ENCODE peak calls at places on chromosomes 16 and 17, in six cellular contexts. One of them, this sample, is unnamed.

GRCh38 chr16:3879258-3879886 is 1.1 kb downstream of the CREBBP start:
- DNase-seq in A549: no peak
- DNase-seq in thoracic aorta: no peak
- DNase-seq in astrocyte: no peak
- DNase-seq in cardiac muscle cell: peak; percentile 64
- DNase-seq in gastrocnemius medialis: no peak
- DNase-seq in this sample: peak; percentile 13

GRCh38 chr17:19003966-19004600 is 481 bp downstream of the FAM83G start:
- DNase-seq in A549: peak; percentile 75
- DNase-seq in thoracic aorta: no peak
- DNase-seq in astrocyte: peak; percentile 31
- DNase-seq in cardiac muscle cell: peak; percentile 18
- DNase-seq in gastrocnemius medialis: no peak
- DNase-seq in this sample: no peak

GRCh38 chr16:54136276-54136625 is 150.3 kb downstream of the IRX3 start:
- DNase-seq in A549: no peak
- DNase-seq in thoracic aorta: no peak
- DNase-seq in astrocyte: peak; percentile 60
- DNase-seq in cardiac muscle cell: no peak
- DNase-seq in gastrocnemius medialis: no peak
- DNase-seq in this sample: peak; percentile 75

GRCh38 chr17:17324616-17325015 is 21.4 kb downstream of the NT5M start:
- DNase-seq in A549: no peak
- DNase-seq in thoracic aorta: no peak
- DNase-seq in astrocyte: no peak
- DNase-seq in cardiac muscle cell: no peak
- DNase-seq in gastrocnemius medialis: no peak
- DNase-seq in this sample: no peak

GRCh38 chr16:13429411-13429810 is 490.5 kb upstream of the ERCC4 start:
- DNase-seq in A549: no peak
- DNase-seq in thoracic aorta: no peak
- DNase-seq in astrocyte: peak; percentile 3
- DNase-seq in cardiac muscle cell: no peak
- DNase-seq in gastrocnemius medialis: no peak
- DNase-seq in this sample: no peak

GRCh38 chr17:4003501-4004421 is 39.5 kb upstream of the ATP2A3 start:
- DNase-seq in A549: no peak
- DNase-seq in thoracic aorta: no peak
- DNase-seq in astrocyte: peak; percentile 7
- DNase-seq in cardiac muscle cell: no peak
- DNase-seq in gastrocnemius medialis: no peak
- DNase-seq in this sample: no peak

GRCh38 chr16:55043499-55043898 is 112.8 kb downstream of the IRX5 start:
- DNase-seq in A549: no peak
- DNase-seq in thoracic aorta: no peak
- DNase-seq in astrocyte: no peak
- DNase-seq in cardiac muscle cell: no peak
- DNase-seq in gastrocnemius medialis: no peak
- DNase-seq in this sample: no peak

GRCh38 chr17:44066204-44066930 is at the start of gene LSM12:
- DNase-seq in A549: peak; percentile 95
- DNase-seq in thoracic aorta: peak; percentile 56
- DNase-seq in astrocyte: peak; percentile 66
- DNase-seq in cardiac muscle cell: peak; percentile 93
- DNase-seq in gastrocnemius medialis: peak; percentile 80
- DNase-seq in this sample: peak; percentile 97

GRCh38 chr16:19753815-19754643 is 36.0 kb downstream of the IQCK start:
- DNase-seq in A549: peak; percentile 15
- DNase-seq in thoracic aorta: no peak
- DNase-seq in astrocyte: peak; percentile 92
- DNase-seq in cardiac muscle cell: no peak
- DNase-seq in gastrocnemius medialis: no peak
- DNase-seq in this sample: no peak

GRCh38 chr17:75740215-75740614 is 19.0 kb downstream of the ITGB4 start:
- DNase-seq in A549: no peak
- DNase-seq in thoracic aorta: no peak
- DNase-seq in astrocyte: no peak
- DNase-seq in cardiac muscle cell: no peak
- DNase-seq in gastrocnemius medialis: no peak
- DNase-seq in this sample: no peak

GRCh38 chr17:46876353-46876887 is 25.0 kb downstream of the WNT9B start:
- DNase-seq in A549: no peak
- DNase-seq in thoracic aorta: no peak
- DNase-seq in astrocyte: no peak
- DNase-seq in cardiac muscle cell: no peak
- DNase-seq in gastrocnemius medialis: no peak
- DNase-seq in this sample: peak; percentile 66

GRCh38 chr17:77011173-77012011 is 129.4 kb upstream of the SEC14L1 start:
- DNase-seq in A549: no peak
- DNase-seq in thoracic aorta: no peak
- DNase-seq in astrocyte: no peak
- DNase-seq in cardiac muscle cell: peak; percentile 58
- DNase-seq in gastrocnemius medialis: no peak
- DNase-seq in this sample: peak; percentile 71

GRCh38 chr16:1022466-1022865 is 40.9 kb downstream of the SOX8 start:
- DNase-seq in A549: no peak
- DNase-seq in thoracic aorta: no peak
- DNase-seq in astrocyte: no peak
- DNase-seq in cardiac muscle cell: no peak
- DNase-seq in gastrocnemius medialis: no peak
- DNase-seq in this sample: no peak

GRCh38 chr16:84312783-84313382 is 18.2 kb downstream of the WFDC1 start:
- DNase-seq in A549: no peak
- DNase-seq in thoracic aorta: no peak
- DNase-seq in astrocyte: no peak
- DNase-seq in cardiac muscle cell: peak; percentile 21
- DNase-seq in gastrocnemius medialis: no peak
- DNase-seq in this sample: no peak

GRCh38 chr17:43673516-43674323 is 12.0 kb upstream of the MEOX1 start:
- DNase-seq in A549: peak; percentile 82
- DNase-seq in thoracic aorta: peak; percentile 35
- DNase-seq in astrocyte: peak; percentile 22
- DNase-seq in cardiac muscle cell: peak; percentile 72
- DNase-seq in gastrocnemius medialis: peak; percentile 51
- DNase-seq in this sample: peak; percentile 86

GRCh38 chr16:89072216-89073130 is 21.2 kb upstream of the ACSF3 start:
- DNase-seq in A549: no peak
- DNase-seq in thoracic aorta: no peak
- DNase-seq in astrocyte: no peak
- DNase-seq in cardiac muscle cell: peak; percentile 55
- DNase-seq in gastrocnemius medialis: no peak
- DNase-seq in this sample: peak; percentile 30

GRCh38 chr17:43039646-43040045 is 14.6 kb downstream of the RND2 start:
- DNase-seq in A549: no peak
- DNase-seq in thoracic aorta: no peak
- DNase-seq in astrocyte: no peak
- DNase-seq in cardiac muscle cell: no peak
- DNase-seq in gastrocnemius medialis: no peak
- DNase-seq in this sample: no peak

GRCh38 chr17:17363638-17364337 is 60.6 kb downstream of the NT5M start:
- DNase-seq in A549: no peak
- DNase-seq in thoracic aorta: no peak
- DNase-seq in astrocyte: no peak
- DNase-seq in cardiac muscle cell: no peak
- DNase-seq in gastrocnemius medialis: peak; percentile 12
- DNase-seq in this sample: no peak

GRCh38 chr17:31688704-31689103 is 170.3 kb downstream of the COPRS start:
- DNase-seq in A549: no peak
- DNase-seq in thoracic aorta: no peak
- DNase-seq in astrocyte: no peak
- DNase-seq in cardiac muscle cell: no peak
- DNase-seq in gastrocnemius medialis: no peak
- DNase-seq in this sample: no peak

GRCh38 chr17:38620551-38621277 is 15.0 kb upstream of the SRCIN1 start:
- DNase-seq in A549: no peak
- DNase-seq in thoracic aorta: no peak
- DNase-seq in astrocyte: no peak
- DNase-seq in cardiac muscle cell: no peak
- DNase-seq in gastrocnemius medialis: no peak
- DNase-seq in this sample: no peak

GRCh38 chr16:8798535-8799157 is 1.0 kb downstream of the PMM2 start:
- DNase-seq in A549: no peak
- DNase-seq in thoracic aorta: no peak
- DNase-seq in astrocyte: no peak
- DNase-seq in cardiac muscle cell: no peak
- DNase-seq in gastrocnemius medialis: no peak
- DNase-seq in this sample: no peak

GRCh38 chr17:40458001-40458791 is 14.9 kb downstream of the IGFBP4 start:
- DNase-seq in A549: no peak
- DNase-seq in thoracic aorta: no peak
- DNase-seq in astrocyte: peak; percentile 85
- DNase-seq in cardiac muscle cell: peak; percentile 72
- DNase-seq in gastrocnemius medialis: no peak
- DNase-seq in this sample: no peak

GRCh38 chr17:7351665-7352558 is at the start of gene KCTD11:
- DNase-seq in A549: peak; percentile 96
- DNase-seq in thoracic aorta: peak; percentile 74
- DNase-seq in astrocyte: peak; percentile 79
- DNase-seq in cardiac muscle cell: peak; percentile 94
- DNase-seq in gastrocnemius medialis: peak; percentile 91
- DNase-seq in this sample: peak; percentile 86

GRCh38 chr16:15900901-15901465 is 12.6 kb upstream of the CEP20 start:
- DNase-seq in A549: no peak
- DNase-seq in thoracic aorta: no peak
- DNase-seq in astrocyte: no peak
- DNase-seq in cardiac muscle cell: no peak
- DNase-seq in gastrocnemius medialis: no peak
- DNase-seq in this sample: no peak

GRCh38 chr16:88345031-88345942 is 37.5 kb upstream of the ZNF469 start:
- DNase-seq in A549: no peak
- DNase-seq in thoracic aorta: no peak
- DNase-seq in astrocyte: no peak
- DNase-seq in cardiac muscle cell: no peak
- DNase-seq in gastrocnemius medialis: no peak
- DNase-seq in this sample: no peak

GRCh38 chr17:40553694-40554534 is 11.4 kb downstream of the CCR7 start:
- DNase-seq in A549: no peak
- DNase-seq in thoracic aorta: no peak
- DNase-seq in astrocyte: peak; percentile 48
- DNase-seq in cardiac muscle cell: no peak
- DNase-seq in gastrocnemius medialis: peak; percentile 73
- DNase-seq in this sample: peak; percentile 15

GRCh38 chr17:57033296-57033695 is 51.8 kb upstream of the AKAP1 start:
- DNase-seq in A549: no peak
- DNase-seq in thoracic aorta: peak; percentile 50
- DNase-seq in astrocyte: no peak
- DNase-seq in cardiac muscle cell: peak; percentile 65
- DNase-seq in gastrocnemius medialis: no peak
- DNase-seq in this sample: no peak

GRCh38 chr16:66903544-66904427 is 14.9 kb downstream of the CDH16 start:
- DNase-seq in A549: peak; percentile 2
- DNase-seq in thoracic aorta: no peak
- DNase-seq in astrocyte: no peak
- DNase-seq in cardiac muscle cell: peak; percentile 58
- DNase-seq in gastrocnemius medialis: no peak
- DNase-seq in this sample: no peak

GRCh38 chr16:73231969-73232554 is 184.1 kb upstream of the ZFHX3 start:
- DNase-seq in A549: no peak
- DNase-seq in thoracic aorta: no peak
- DNase-seq in astrocyte: peak; percentile 6
- DNase-seq in cardiac muscle cell: no peak
- DNase-seq in gastrocnemius medialis: no peak
- DNase-seq in this sample: no peak
- H3K4me3 ChIP-seq in A549: peak overlapping the region; percentile 40
- H3K4me3 ChIP-seq in thoracic aorta: no peak overlapping the region
- H3K4me3 ChIP-seq in astrocyte: peak overlapping the region; percentile 66
- H3K4me3 ChIP-seq in cardiac muscle cell: no peak overlapping the region
- H3K4me3 ChIP-seq in gastrocnemius medialis: peak overlapping the region; percentile 47
- H3K4me3 ChIP-seq in this sample: no peak overlapping the region

GRCh38 chr17:63561819-63562218 is 11.5 kb downstream of the DCAF7 start:
- DNase-seq in A549: no peak
- DNase-seq in thoracic aorta: no peak
- DNase-seq in astrocyte: no peak
- DNase-seq in cardiac muscle cell: no peak
- DNase-seq in gastrocnemius medialis: no peak
- DNase-seq in this sample: no peak

GRCh38 chr17:63567229-63567628 is 17.0 kb downstream of the DCAF7 start:
- DNase-seq in A549: no peak
- DNase-seq in thoracic aorta: no peak
- DNase-seq in astrocyte: no peak
- DNase-seq in cardiac muscle cell: no peak
- DNase-seq in gastrocnemius medialis: no peak
- DNase-seq in this sample: no peak

GRCh38 chr17:63568563-63568962 is 18.3 kb downstream of the DCAF7 start:
- DNase-seq in A549: no peak
- DNase-seq in thoracic aorta: no peak
- DNase-seq in astrocyte: no peak
- DNase-seq in cardiac muscle cell: no peak
- DNase-seq in gastrocnemius medialis: no peak
- DNase-seq in this sample: no peak

GRCh38 chr17:63564562-63564961 is 14.3 kb downstream of the DCAF7 start:
- DNase-seq in A549: no peak
- DNase-seq in thoracic aorta: no peak
- DNase-seq in astrocyte: no peak
- DNase-seq in cardiac muscle cell: no peak
- DNase-seq in gastrocnemius medialis: no peak
- DNase-seq in this sample: no peak
- TF ChIP-seq CTCF in A549: no peak
- TF ChIP-seq CTCF in thoracic aorta: no peak
- TF ChIP-seq CTCF in astrocyte: no peak
- TF ChIP-seq CTCF in cardiac muscle cell: no peak
- TF ChIP-seq CTCF in gastrocnemius medialis: no peak
- TF ChIP-seq CTCF in this sample: peak; percentile 15

GRCh38 chr17:28811594-28812135 is 30.9 kb downstream of the FAM222B start:
- DNase-seq in A549: peak; percentile 65
- DNase-seq in thoracic aorta: no peak
- DNase-seq in astrocyte: peak; percentile 7
- DNase-seq in cardiac muscle cell: no peak
- DNase-seq in gastrocnemius medialis: no peak
- DNase-seq in this sample: peak; percentile 18
- H3K27ac ChIP-seq in A549: peak overlapping the region; percentile 89
- H3K27ac ChIP-seq in thoracic aorta: peak overlapping the region; percentile 89
- H3K27ac ChIP-seq in astrocyte: peak overlapping the region; percentile 96
- H3K27ac ChIP-seq in cardiac muscle cell: peak overlapping the region; percentile 67
- H3K27ac ChIP-seq in gastrocnemius medialis: peak overlapping the region; percentile 93
- H3K27ac ChIP-seq in this sample: peak overlapping the region; percentile 87

GRCh38 chr17:72616457-72616856 is 476.0 kb downstream of the SLC39A11 start:
- DNase-seq in A549: no peak
- DNase-seq in thoracic aorta: no peak
- DNase-seq in astrocyte: no peak
- DNase-seq in cardiac muscle cell: no peak
- DNase-seq in gastrocnemius medialis: no peak
- DNase-seq in this sample: no peak

GRCh38 chr17:72618018-72618509 is 474.4 kb downstream of the SLC39A11 start:
- DNase-seq in A549: no peak
- DNase-seq in thoracic aorta: no peak
- DNase-seq in astrocyte: no peak
- DNase-seq in cardiac muscle cell: peak; percentile 10
- DNase-seq in gastrocnemius medialis: no peak
- DNase-seq in this sample: no peak

GRCh38 chr17:72614871-72615626 is 477.4 kb downstream of the SLC39A11 start:
- DNase-seq in A549: peak; percentile 81
- DNase-seq in thoracic aorta: no peak
- DNase-seq in astrocyte: peak; percentile 81
- DNase-seq in cardiac muscle cell: peak; percentile 15
- DNase-seq in gastrocnemius medialis: no peak
- DNase-seq in this sample: no peak

GRCh38 chr17:72615627-72615991 is 476.9 kb downstream of the SLC39A11 start:
- DNase-seq in A549: no peak
- DNase-seq in thoracic aorta: no peak
- DNase-seq in astrocyte: no peak
- DNase-seq in cardiac muscle cell: no peak
- DNase-seq in gastrocnemius medialis: no peak
- DNase-seq in this sample: no peak

GRCh38 chr17:72617557-72617956 is 474.9 kb downstream of the SLC39A11 start:
- DNase-seq in A549: no peak
- DNase-seq in thoracic aorta: no peak
- DNase-seq in astrocyte: no peak
- DNase-seq in cardiac muscle cell: no peak
- DNase-seq in gastrocnemius medialis: no peak
- DNase-seq in this sample: no peak
- H3K4me3 ChIP-seq in A549: no peak overlapping the region
- H3K4me3 ChIP-seq in thoracic aorta: no peak overlapping the region
- H3K4me3 ChIP-seq in astrocyte: no peak overlapping the region
- H3K4me3 ChIP-seq in cardiac muscle cell: no peak overlapping the region
- H3K4me3 ChIP-seq in gastrocnemius medialis: no peak overlapping the region
- H3K4me3 ChIP-seq in this sample: no peak overlapping the region

This sample was measured in WERI-Rb-1.